ENCODE peak calls at places on chromosomes 1 and 21, in ten cellular contexts. O is Calu3, V is left cardiac atrium, A is EL, Y is kidney tubule cell, D is kidney glomerular epithelial cell, Q is RWPE1, H is amniotic epithelial cell, P is posterior cingulate gyrus, W is HT1080. U is an unnamed sample.

GRCh38 chr1:47417129-47418044 is 1.3 kb downstream of the FOXE3 start:
- DNase-seq in Y (no peak), V (no peak), Q (no peak), D (no peak), H (no peak), O (no peak), W (no peak), P (no peak), A (no peak), U (no peak)

GRCh38 chr1:235573880-235574279 is 69.6 kb upstream of the B3GALNT2 start:
- DNase-seq in Q (no peak), W (no peak), A (no peak), V (no peak), P (no peak), H (no peak), O (no peak), D (no peak), Y (no peak), U (no peak)

GRCh38 chr1:91778964-91779363 is 107.0 kb downstream of the TGFBR3 start:
- DNase-seq in D (no peak), O (no peak), W (no peak), P (no peak), Y (no peak), H (no peak), V (no peak), A (no peak), Q (no peak), U (no peak)

GRCh38 chr1:158067651-158068050 is 74.2 kb downstream of the KIRREL1 start:
- DNase-seq in O (no peak), Y (peak), V (peak), H (peak), D (no peak), W (peak), A (peak), P (no peak), Q (no peak), U (no peak)

GRCh38 chr1:159889821-159890252 is 10.1 kb downstream of the CFAP45 start:
- DNase-seq in Q (peak), W (peak), H (peak), D (no peak), A (peak), O (peak), P (no peak), Y (peak), V (peak), U (no peak)

GRCh38 chr1:16266411-16267118 is 29.6 kb upstream of the CPLANE2 start:
- DNase-seq in A (peak), O (no peak), Y (no peak), Q (no peak), P (no peak), W (no peak), H (peak), D (no peak), V (no peak), U (no peak)

GRCh38 chr1:194014004-194014403 is 827.6 kb upstream of the B3GALT2 start:
- DNase-seq in Y (peak), V (no peak), A (peak), H (peak), Q (peak), W (no peak), P (no peak), D (peak), O (no peak), U (no peak)

GRCh38 chr1:232667781-232668101 is 37.8 kb upstream of the SIPA1L2 start:
- DNase-seq in W (no peak), O (no peak), A (peak), Q (no peak), Y (no peak), P (no peak), H (no peak), D (no peak), V (no peak), U (no peak)

GRCh38 chr21:16535100-16535418 is 805.3 kb downstream of the USP25 start:
- DNase-seq in O (no peak), Q (no peak), H (peak), A (peak), V (peak), W (peak), Y (peak), P (peak), D (peak), U (no peak)

GRCh38 chr1:26290416-26291261 is 10.8 kb downstream of the SH3BGRL3 start:
- DNase-seq in A (no peak), W (no peak), V (no peak), H (no peak), Y (no peak), Q (no peak), P (no peak), O (no peak), D (no peak), U (no peak)

GRCh38 chr1:226355679-226356583 is 47.0 kb upstream of the LIN9 start:
- DNase-seq in W (no peak), Q (no peak), D (no peak), V (peak), P (no peak), O (no peak), Y (no peak), A (no peak), H (no peak), U (no peak)

GRCh38 chr1:116951175-116951935 is 41.6 kb downstream of the PTGFRN start:
- DNase-seq in H (peak), Y (peak), W (peak), O (no peak), Q (no peak), D (peak), V (peak), P (no peak), A (peak), U (no peak)

GRCh38 chr1:75616436-75617433 is 5.8 kb upstream of the SLC44A5 start:
- DNase-seq in O (no peak), V (peak), Y (peak), H (peak), D (peak), W (no peak), A (peak), Q (no peak), P (no peak), U (no peak)

GRCh38 chr1:115771847-115772457 is 3.4 kb upstream of the CASQ2 start:
- DNase-seq in A (peak), O (peak), V (peak), P (peak), H (peak), Q (peak), D (peak), Y (peak), W (peak), U (peak)

GRCh38 chr1:15106608-15107007 is 46.9 kb upstream of the TMEM51 start:
- DNase-seq in V (no peak), P (no peak), W (peak), Q (no peak), O (peak), H (peak), Y (peak), D (no peak), A (no peak), U (no peak)

GRCh38 chr1:103063911-103064310 is 44.4 kb downstream of the COL11A1 start:
- DNase-seq in D (no peak), W (no peak), A (peak), Q (no peak), O (no peak), V (no peak), Y (no peak), H (peak), P (no peak), U (no peak)

GRCh38 chr21:29436143-29436542 is 137.4 kb downstream of the BACH1 start:
- DNase-seq in P (no peak), A (no peak), V (peak), H (no peak), W (no peak), O (no peak), Y (no peak), D (no peak), Q (no peak), U (peak)

GRCh38 chr1:93525431-93525830 is 77.5 kb downstream of the FNBP1L start:
- DNase-seq in A (no peak), Q (no peak), D (no peak), Y (no peak), V (no peak), O (no peak), H (no peak), W (no peak), P (no peak), U (no peak)

GRCh38 chr1:156102634-156103511 is 11.6 kb upstream of the LMNA start:
- DNase-seq in V (peak), H (no peak), Q (no peak), A (peak), P (no peak), W (peak), D (no peak), O (no peak), Y (no peak), U (no peak)

GRCh38 chr1:147238925-147239820 is 3.3 kb upstream of the CHD1L start:
- DNase-seq in Q (no peak), A (no peak), O (no peak), W (no peak), Y (no peak), D (no peak), H (no peak), V (no peak), P (no peak), U (no peak)

GRCh38 chr1:218850367-218850766 is 323.3 kb upstream of the LYPLAL1 start:
- DNase-seq in W (no peak), Q (no peak), A (peak), P (no peak), O (no peak), D (no peak), V (no peak), H (peak), Y (no peak), U (no peak)

GRCh38 chr1:219928791-219929118 is 398 bp upstream of the SLC30A10 start:
- DNase-seq in W (no peak), V (no peak), H (no peak), A (no peak), O (no peak), P (no peak), D (no peak), Q (no peak), Y (no peak), U (no peak)

GRCh38 chr1:68281946-68282615 is 49.8 kb upstream of the WLS start:
- DNase-seq in P (no peak), H (no peak), W (no peak), V (no peak), Y (no peak), D (no peak), O (no peak), Q (no peak), A (no peak), U (no peak)

GRCh38 chr1:7885513-7886298 is 32.8 kb upstream of the UTS2 start:
- DNase-seq in W (no peak), P (no peak), Y (peak), V (no peak), A (peak), Q (peak), D (no peak), O (peak), H (no peak), U (peak)

GRCh38 chr1:222769181-222769580 is 32.2 kb downstream of the FAM177B start:
- DNase-seq in Y (no peak), O (no peak), P (no peak), H (no peak), W (peak), V (no peak), A (no peak), Q (no peak), D (no peak), U (no peak)

GRCh38 chr1:200090252-200091159 is 63.0 kb downstream of the NR5A2 start:
- DNase-seq in O (peak), P (no peak), H (no peak), W (no peak), A (peak), V (no peak), Q (no peak), D (no peak), Y (peak), U (no peak)

GRCh38 chr1:151457911-151458882 is 1.1 kb downstream of the POGZ start:
- DNase-seq in A (peak), P (peak), O (peak), Y (peak), W (peak), D (peak), H (peak), Q (peak), V (peak), U (peak)

GRCh38 chr1:63662056-63662836 is 69.0 kb downstream of the PGM1 start:
- DNase-seq in Q (peak), A (peak), O (peak), V (no peak), D (peak), H (peak), Y (peak), P (no peak), W (peak), U (no peak)

GRCh38 chr1:50110084-50110615 is 1.4 kb downstream of the ELAVL4 start:
- DNase-seq in W (no peak), P (no peak), A (no peak), O (no peak), Q (no peak), V (no peak), Y (no peak), D (no peak), H (no peak), U (no peak)

GRCh38 chr1:24319962-24320361 is 805 bp downstream of the GRHL3 start:
- DNase-seq in O (no peak), H (no peak), Y (peak), V (no peak), W (no peak), D (no peak), Q (no peak), A (no peak), P (no peak), U (no peak)

GRCh38 chr1:78073441-78073840 is 27.7 kb downstream of the GIPC2 start:
- DNase-seq in Y (no peak), H (no peak), Q (no peak), O (no peak), W (no peak), D (no peak), A (no peak), P (no peak), V (no peak), U (no peak)

GRCh38 chr1:241077386-241078147 is 279.4 kb downstream of the RGS7 start:
- DNase-seq in H (no peak), W (peak), A (no peak), D (no peak), O (no peak), P (peak), Q (no peak), V (no peak), Y (no peak), U (no peak)

GRCh38 chr1:174051956-174052355 is 29.8 kb upstream of the RC3H1 start:
- DNase-seq in Q (no peak), Y (no peak), P (peak), H (no peak), O (no peak), D (no peak), W (no peak), A (no peak), V (peak), U (no peak)

U was measured in stimulated activated CD4-positive, alpha-beta T cell treated with anti-CD3 and anti-CD28 coated beads, Interleukin-2, amount 100 ng/mL, for 24 hours.